ENCODE peak calls at places on chromosome 4, in four cellular contexts. V, B, L and R are unnamed samples.

GRCh38 chr4:40204507-40205258 is 7.9 kb downstream of the RHOH start:
- DNase-seq in V (no peak), B (no peak), L (no peak), R (no peak)

GRCh38 chr4:78846258-78846657 is 70.1 kb downstream of the BMP2K start:
- DNase-seq in V (no peak), B (no peak), L (peak), R (no peak)

GRCh38 chr4:186296481-186296880 is 30.5 kb downstream of the F11 start:
- DNase-seq in V (no peak), B (no peak), L (no peak), R (no peak)

GRCh38 chr4:3862640-3863420 is 96.6 kb downstream of the ADRA2C start:
- DNase-seq in V (peak), B (no peak), L (no peak), R (no peak)

GRCh38 chr4:64230709-64231310 is 178.4 kb downstream of the TECRL start:
- DNase-seq in V (no peak), B (no peak), L (peak), R (peak)

GRCh38 chr4:145895056-145895455 is 43.6 kb downstream of the ZNF827 start:
- DNase-seq in V (no peak), B (no peak), L (no peak), R (no peak)

GRCh38 chr4:101600287-101600686 is 190.2 kb upstream of the BANK1 start:
- DNase-seq in V (no peak), B (no peak), L (no peak), R (peak)

GRCh38 chr4:3205995-3206394 is 43.0 kb upstream of the MSANTD1 start:
- DNase-seq in V (no peak), B (no peak), L (no peak), R (no peak)

GRCh38 chr4:93788712-93789111 is 39.8 kb upstream of the ATOH1 start:
- DNase-seq in V (no peak), B (no peak), L (peak), R (no peak)

GRCh38 chr4:128542047-128542446 is 254.4 kb upstream of the PGRMC2 start:
- DNase-seq in V (no peak), B (no peak), L (no peak), R (no peak)

GRCh38 chr4:141711211-141711610 is 74.8 kb downstream of the IL15 start:
- DNase-seq in V (no peak), B (no peak), L (peak), R (no peak)

GRCh38 chr4:675036-675804 is 878 bp downstream of the MYL5 start:
- DNase-seq in V (peak), B (peak), L (no peak), R (no peak)

GRCh38 chr4:83009529-83009928 is 1.1 kb downstream of the LIN54 start:
- DNase-seq in V (no peak), B (no peak), L (peak), R (no peak)

GRCh38 chr4:180455226-180455625 is 1788.0 kb upstream of the TENM3 start:
- DNase-seq in V (no peak), B (no peak), L (no peak), R (no peak)

GRCh38 chr4:180449395-180449956 is 1793.7 kb upstream of the TENM3 start:
- DNase-seq in V (no peak), B (no peak), L (peak), R (no peak)
- TF ChIP-seq CTCF in V (no peak), B (peak), L (peak), R (peak)

DNA sequence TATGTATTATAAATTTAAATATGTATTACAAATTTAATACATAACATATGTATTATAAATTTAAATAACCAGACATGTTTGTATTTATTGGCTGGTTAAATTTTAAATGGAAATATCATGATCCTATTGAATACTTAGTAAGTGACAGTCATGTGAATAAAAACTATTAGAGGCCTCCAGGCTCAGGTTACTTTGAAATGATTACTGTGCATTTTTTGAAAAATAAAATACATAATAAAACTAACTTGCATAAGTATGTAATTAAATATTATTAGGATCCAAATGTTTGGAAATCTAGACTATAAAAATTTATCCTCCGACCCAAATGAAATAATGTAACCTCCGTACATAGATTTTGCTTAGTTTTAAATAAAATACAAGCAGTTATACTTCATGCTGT is 140.8 kb downstream of the WDFY3 start:
- DNase-seq in V (no peak), B (no peak), L (no peak), R (no peak)
- H3K4me3 ChIP-seq in V (no peak), B (no peak), L (no peak), R (no peak)

GRCh38 chr4:87986508-87986907 is 11.0 kb downstream of the SPP1 start:
- DNase-seq in V (no peak), B (no peak), L (no peak), R (no peak)

GRCh38 chr4:87982446-87982845 is 6.9 kb downstream of the SPP1 start:
- DNase-seq in V (no peak), B (no peak), L (no peak), R (no peak)

GRCh38 chr4:87985887-87986200 is 10.3 kb downstream of the SPP1 start:
- DNase-seq in V (no peak), B (no peak), L (no peak), R (no peak)

GRCh38 chr4:87983996-87984395 is 8.5 kb downstream of the SPP1 start:
- DNase-seq in V (no peak), B (no peak), L (no peak), R (no peak)

GRCh38 chr4:87985097-87985886 is 9.8 kb downstream of the SPP1 start:
- DNase-seq in V (peak), B (peak), L (peak), R (no peak)
- TF ChIP-seq CTCF in V (peak), B (peak), L (peak), R (peak)

GRCh38 chr4:184583738-184584502 is 65.3 kb downstream of the CASP3 start:
- DNase-seq in V (no peak), B (no peak), L (no peak), R (no peak)
- H3K4me3 ChIP-seq in V (no peak), B (no peak), L (no peak), R (no peak)

DNA sequence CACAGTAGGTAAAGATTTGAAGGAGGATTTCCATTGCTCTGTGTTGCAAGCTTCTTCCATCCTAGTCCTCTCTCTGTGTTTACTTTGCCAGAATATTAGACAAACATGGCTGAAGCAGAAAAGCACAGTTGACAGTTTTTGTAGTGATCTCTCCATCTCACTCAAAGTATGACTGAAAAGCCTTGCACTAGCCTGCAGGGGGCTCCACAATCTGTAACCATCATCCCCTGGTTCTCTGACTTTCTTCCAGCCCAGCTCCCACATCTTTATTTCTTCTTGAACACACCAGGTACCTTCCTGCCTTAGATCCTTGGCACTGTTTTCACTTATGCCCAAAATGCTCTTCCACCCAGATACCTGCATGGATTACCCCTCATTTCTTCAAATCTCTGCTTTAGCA is 34.1 kb upstream of the HHIP start:
- DNase-seq in V (no peak), B (peak), L (peak), R (no peak)
- TF ChIP-seq CTCF in V (no peak), B (no peak), L (peak), R (peak)

GRCh38 chr4:54659213-54660144 is 1.7 kb downstream of the KIT start:
- DNase-seq in V (no peak), B (no peak), L (peak), R (no peak)

GRCh38 chr4:54657556-54658313 is at the start of gene KIT:
- DNase-seq in V (peak), B (peak), L (peak), R (no peak)

GRCh38 chr4:54658321-54659093 is 750 bp downstream of the KIT start:
- DNase-seq in V (peak), B (peak), L (peak), R (no peak)

GRCh38 chr4:54654753-54655152 is 3.0 kb upstream of the KIT start:
- DNase-seq in V (no peak), B (no peak), L (no peak), R (no peak)

GRCh38 chr4:54657194-54657555 is 582 bp upstream of the KIT start:
- DNase-seq in V (no peak), B (no peak), L (no peak), R (no peak)
- H3K4me3 ChIP-seq in V (peak), B (peak), L (no peak), R (peak)

DNA sequence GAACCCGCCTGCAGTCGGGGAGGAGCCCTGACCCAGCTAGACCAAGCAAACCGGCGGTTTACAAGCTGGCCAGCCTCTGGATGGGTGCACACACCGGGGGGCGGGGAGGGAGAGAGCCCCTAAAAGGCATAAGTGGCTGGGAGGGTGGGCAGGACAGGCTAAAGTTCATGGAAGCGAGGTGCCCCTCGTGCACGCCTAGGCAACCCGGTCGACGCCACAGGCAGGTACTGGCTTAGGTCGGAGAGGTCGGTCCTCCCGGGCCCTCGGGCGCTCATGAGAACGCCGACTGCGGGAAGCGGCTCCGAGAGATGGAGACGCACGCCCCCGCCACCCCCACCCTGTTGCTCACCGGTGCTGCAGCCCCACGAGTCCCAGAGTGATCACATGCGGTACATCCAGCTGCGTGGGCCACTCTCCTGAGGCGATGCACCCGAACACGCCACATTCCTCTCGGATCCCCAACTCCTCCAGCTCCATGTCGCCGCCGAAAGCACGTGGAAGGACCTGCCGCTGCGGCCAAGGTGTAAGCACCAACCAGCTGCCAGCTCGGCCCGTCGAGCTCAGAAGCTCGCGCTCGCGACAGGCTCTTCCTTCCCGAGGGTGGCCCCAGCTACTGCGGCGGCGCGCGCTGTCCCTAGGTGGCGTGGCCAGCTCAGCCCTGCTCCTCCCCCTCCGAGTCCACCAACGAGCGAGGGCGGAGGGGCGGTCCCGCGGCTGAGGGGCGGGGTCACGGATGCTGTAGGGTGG is at the start of gene PPAT:
- DNase-seq in V (peak), B (peak), L (peak), R (peak)
- TF ChIP-seq CTCF in V (peak), B (peak), L (peak), R (no peak)

GRCh38 chr4:171308661-171309060 is 504.5 kb upstream of the GALNTL6 start:
- DNase-seq in V (no peak), B (no peak), L (no peak), R (no peak)
- H3K4me3 ChIP-seq in V (no peak), B (no peak), L (no peak), R (no peak)

GRCh38 chr4:163107754-163108153 is 58.9 kb downstream of the NAF1 start:
- DNase-seq in V (no peak), B (no peak), L (peak), R (peak)
- TF ChIP-seq CTCF in V (peak), B (no peak), L (peak), R (peak)

GRCh38 chr4:121358473-121358872 is 22.3 kb downstream of the QRFPR start:
- DNase-seq in V (no peak), B (no peak), L (peak), R (peak)

DNA sequence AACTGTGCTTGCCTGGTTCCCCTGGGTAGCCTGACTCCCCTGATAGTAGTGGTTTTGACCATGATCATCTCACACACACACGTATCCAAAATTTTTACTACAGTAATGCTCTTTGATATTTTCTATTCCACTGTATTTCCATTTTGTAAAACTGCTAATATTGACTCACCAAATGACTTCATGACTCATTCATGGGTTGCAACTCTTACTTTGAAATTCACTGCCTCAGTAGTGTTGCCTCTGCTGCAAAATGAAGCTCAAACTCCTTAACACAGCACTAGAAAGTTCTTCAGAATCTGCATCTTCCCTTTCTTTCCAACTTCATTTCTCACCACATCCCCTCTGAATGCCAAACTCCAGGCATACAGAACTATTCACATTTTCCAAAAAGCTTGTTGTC is 20.3 kb downstream of the QRFPR start:
- DNase-seq in V (no peak), B (no peak), L (peak), R (no peak)
- H3K4me3 ChIP-seq in V (no peak), B (no peak), L (no peak), R (no peak)